ENCODE peak calls at places on chromosome 17, in eight cellular contexts. I is endodermal cell, Z is HFF-Myc, F is choroid plexus epithelial cell, R is fibroblast of pulmonary artery, Y is SK-N-SH, X is left ventricle myocardium inferior, W is A549. B is an unnamed sample.

GRCh38 chr17:7307686-7308624 is 527 bp downstream of the EIF5A start:
- DNase-seq in I (peak), Z (no peak), F (peak), R (peak), Y (peak), X (peak), W (peak), B (no peak)

GRCh38 chr17:75159196-75160031 is 5.1 kb upstream of the JPT1 start:
- DNase-seq in I (no peak), Z (no peak), F (peak), R (peak), Y (no peak), X (no peak), W (peak), B (peak)

GRCh38 chr17:43171761-43172487 is 910 bp downstream of the NBR1 start:
- DNase-seq in I (peak), Z (peak), F (peak), R (peak), Y (no peak), X (no peak), W (peak), B (peak)

GRCh38 chr17:81103379-81103778 is 61.9 kb upstream of the PVALEF start:
- DNase-seq in I (no peak), Z (no peak), F (no peak), R (no peak), Y (no peak), X (no peak), W (no peak), B (no peak)

GRCh38 chr17:79915850-79916430 is 76.7 kb upstream of the CBX4 start:
- DNase-seq in I (peak), Z (no peak), F (peak), R (peak), Y (no peak), X (no peak), W (peak), B (no peak)

GRCh38 chr17:5758651-5759050 is 174.3 kb upstream of the NLRP1 start:
- DNase-seq in I (peak), Z (no peak), F (peak), R (peak), Y (no peak), X (no peak), W (peak), B (peak)

GRCh38 chr17:7841309-7841621 is 7.2 kb downstream of the KDM6B start:
- DNase-seq in I (no peak), Z (no peak), F (no peak), R (no peak), Y (no peak), X (no peak), W (no peak), B (no peak)

GRCh38 chr17:80457236-80457856 is 19.1 kb downstream of the NPTX1 start:
- DNase-seq in I (no peak), Z (no peak), F (no peak), R (no peak), Y (no peak), X (no peak), W (no peak), B (no peak)

GRCh38 chr17:50672831-50673551 is 34.7 kb downstream of the ANKRD40 start:
- DNase-seq in I (no peak), Z (no peak), F (no peak), R (no peak), Y (no peak), X (peak), W (no peak), B (no peak)

GRCh38 chr17:8709006-8709405 is 35.6 kb downstream of the CCDC42 start:
- DNase-seq in I (peak), Z (no peak), F (no peak), R (no peak), Y (no peak), X (no peak), W (no peak), B (no peak)

GRCh38 chr17:19378416-19379293 is at the start of gene MAPK7:
- DNase-seq in I (peak), Z (no peak), F (no peak), R (no peak), Y (no peak), X (no peak), W (no peak), B (no peak)

GRCh38 chr17:64133546-64134215 is 3.7 kb upstream of the ERN1 start:
- DNase-seq in I (peak), Z (no peak), F (peak), R (peak), Y (peak), X (no peak), W (peak), B (peak)

GRCh38 chr17:56891751-56892150 is 22.1 kb downstream of the TRIM25 start:
- DNase-seq in I (peak), Z (no peak), F (no peak), R (no peak), Y (peak), X (peak), W (peak), B (no peak)

GRCh38 chr17:75036643-75037268 is 10.0 kb downstream of the ATP5PD start:
- DNase-seq in I (peak), Z (no peak), F (peak), R (peak), Y (no peak), X (peak), W (peak), B (no peak)

GRCh38 chr17:17696871-17697633 is 15.8 kb downstream of the RAI1 start:
- DNase-seq in I (no peak), Z (no peak), F (no peak), R (no peak), Y (no peak), X (peak), W (no peak), B (no peak)

GRCh38 chr17:79811888-79812205 is 15.0 kb upstream of the CBX8 start:
- DNase-seq in I (no peak), Z (no peak), F (no peak), R (no peak), Y (no peak), X (no peak), W (no peak), B (no peak)

GRCh38 chr17:32320847-32321246 is 21.1 kb downstream of the C17orf75 start:
- DNase-seq in I (no peak), Z (no peak), F (no peak), R (no peak), Y (no peak), X (no peak), W (no peak), B (no peak)

GRCh38 chr17:81401727-81402529 is 6.7 kb downstream of the BAHCC1 start:
- DNase-seq in I (peak), Z (no peak), F (peak), R (peak), Y (peak), X (peak), W (peak), B (no peak)

GRCh38 chr17:75267403-75268232 is 3.4 kb downstream of the MIF4GD start:
- DNase-seq in I (peak), Z (no peak), F (no peak), R (no peak), Y (peak), X (no peak), W (peak), B (no peak)

GRCh38 chr17:57914274-57915147 is 40.7 kb downstream of the CUEDC1 start:
- DNase-seq in I (peak), Z (no peak), F (no peak), R (no peak), Y (no peak), X (no peak), W (no peak), B (no peak)

GRCh38 chr17:80991645-80992076 is at the start of gene CHMP6:
- DNase-seq in I (peak), Z (no peak), F (peak), R (peak), Y (peak), X (peak), W (peak), B (peak)

GRCh38 chr17:57832711-57833596 is 16.9 kb downstream of the MRPS23 start:
- DNase-seq in I (peak), Z (peak), F (peak), R (peak), Y (peak), X (peak), W (peak), B (peak)

GRCh38 chr17:82236142-82236971 is 7.5 kb downstream of the SLC16A3 start:
- DNase-seq in I (peak), Z (no peak), F (peak), R (peak), Y (peak), X (peak), W (peak), B (no peak)

GRCh38 chr17:61662771-61663170 is 71.8 kb upstream of the NACA2 start:
- DNase-seq in I (no peak), Z (peak), F (no peak), R (no peak), Y (no peak), X (no peak), W (no peak), B (no peak)

GRCh38 chr17:74875155-74875969 is 2.6 kb upstream of the FDXR start:
- DNase-seq in I (no peak), Z (no peak), F (no peak), R (no peak), Y (no peak), X (no peak), W (no peak), B (no peak)

GRCh38 chr17:76530489-76530814 is 7.1 kb downstream of the CYGB start:
- DNase-seq in I (peak), Z (no peak), F (no peak), R (no peak), Y (peak), X (no peak), W (no peak), B (no peak)

GRCh38 chr17:65638221-65638940 is 76.9 kb upstream of the AXIN2 start:
- DNase-seq in I (no peak), Z (no peak), F (peak), R (peak), Y (no peak), X (no peak), W (no peak), B (no peak)

GRCh38 chr17:6913608-6914443 is 82.0 kb upstream of the ALOX12 start:
- DNase-seq in I (peak), Z (no peak), F (peak), R (peak), Y (peak), X (peak), W (peak), B (peak)

GRCh38 chr17:2701996-2702741 is 9.4 kb downstream of the CLUH start:
- DNase-seq in I (peak), Z (no peak), F (no peak), R (no peak), Y (no peak), X (peak), W (no peak), B (no peak)

DNA sequence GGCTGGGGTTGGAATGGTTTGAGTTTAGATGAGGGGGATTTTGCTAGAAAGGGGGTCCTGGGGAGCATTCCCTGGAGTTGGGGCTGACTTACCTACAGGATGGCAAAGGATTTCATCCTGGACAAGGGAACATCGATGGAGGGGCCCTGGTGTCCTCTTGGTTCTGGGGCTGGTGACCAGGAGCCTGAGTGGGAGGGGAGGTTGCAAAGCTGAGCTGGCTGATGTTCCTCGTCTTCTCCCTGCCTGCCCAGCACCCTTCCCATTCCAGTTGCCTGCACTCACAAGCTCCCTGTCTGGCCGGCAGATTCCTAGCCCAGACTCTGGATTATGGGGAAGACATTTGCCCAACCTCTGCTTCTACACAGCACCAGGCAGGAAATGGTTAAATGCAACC is 37.2 kb downstream of the ITGAE start:
- DNase-seq in I (no peak), Z (no peak), F (no peak), R (no peak), Y (no peak), X (no peak), W (no peak), B (no peak)
- H3K4me3 ChIP-seq in I (no peak), Z (no peak), F (no peak), R (no peak), Y (no peak), X (no peak), W (no peak), B (no peak)

GRCh38 chr17:77848257-77848656 is 110.2 kb upstream of the TNRC6C start:
- DNase-seq in I (no peak), Z (no peak), F (no peak), R (no peak), Y (no peak), X (peak), W (peak), B (no peak)

GRCh38 chr17:77846531-77847085 is 111.9 kb upstream of the TNRC6C start:
- DNase-seq in I (no peak), Z (no peak), F (no peak), R (no peak), Y (no peak), X (peak), W (no peak), B (no peak)

GRCh38 chr17:77845541-77846225 is 112.8 kb upstream of the TNRC6C start:
- DNase-seq in I (no peak), Z (no peak), F (no peak), R (no peak), Y (no peak), X (peak), W (no peak), B (no peak)

GRCh38 chr17:77849203-77849602 is 109.3 kb upstream of the TNRC6C start:
- DNase-seq in I (no peak), Z (no peak), F (no peak), R (peak), Y (no peak), X (no peak), W (no peak), B (no peak)

DNA sequence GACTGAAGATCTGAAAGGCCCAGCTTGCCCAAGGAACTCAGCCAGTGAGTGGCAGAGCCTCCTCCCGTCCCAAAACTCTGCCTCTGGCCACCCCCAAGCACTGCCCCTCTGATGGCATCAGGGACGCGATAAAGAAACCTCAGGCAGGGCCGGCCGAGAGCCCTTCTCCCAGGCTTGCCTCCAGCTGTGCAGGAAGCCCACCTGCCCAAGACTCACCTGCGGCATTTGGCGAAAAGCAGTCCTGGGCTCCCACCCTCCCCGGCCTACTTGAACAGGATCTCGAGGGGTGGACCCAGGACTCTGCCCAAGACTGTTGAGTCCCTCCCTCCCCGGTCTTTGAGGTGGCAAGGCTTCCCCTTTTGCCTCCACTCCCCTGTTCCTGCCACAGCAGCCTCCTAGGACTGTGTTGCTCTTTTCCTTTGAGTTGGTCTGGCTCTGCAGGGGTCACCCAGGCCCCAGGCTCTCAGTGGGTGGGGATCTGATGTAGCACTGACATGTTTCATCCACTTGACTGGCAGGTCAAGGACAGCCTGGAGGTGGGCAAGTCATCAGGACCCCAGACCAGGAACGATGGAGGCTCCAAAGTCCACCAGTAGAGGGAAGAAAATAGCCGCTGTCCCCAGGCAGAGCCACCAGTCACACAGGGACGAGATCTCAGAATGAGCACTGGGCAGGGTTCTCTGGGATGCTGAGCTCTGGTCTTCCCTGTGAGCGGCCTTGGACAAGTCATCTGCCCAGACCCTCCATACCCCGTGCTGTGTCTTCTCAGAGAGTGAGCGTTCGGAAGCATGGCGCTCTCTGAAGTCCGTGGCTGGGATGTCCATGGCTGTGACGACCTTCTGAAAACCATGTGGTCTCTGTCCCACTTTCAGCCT is 111.1 kb upstream of the TNRC6C start:
- DNase-seq in I (no peak), Z (no peak), F (no peak), R (no peak), Y (no peak), X (peak), W (no peak), B (no peak)
- TF ChIP-seq CTCF in I (peak), Z (no peak), F (no peak), R (no peak), Y (no peak), X (no peak), W (no peak), B (no peak)

DNA sequence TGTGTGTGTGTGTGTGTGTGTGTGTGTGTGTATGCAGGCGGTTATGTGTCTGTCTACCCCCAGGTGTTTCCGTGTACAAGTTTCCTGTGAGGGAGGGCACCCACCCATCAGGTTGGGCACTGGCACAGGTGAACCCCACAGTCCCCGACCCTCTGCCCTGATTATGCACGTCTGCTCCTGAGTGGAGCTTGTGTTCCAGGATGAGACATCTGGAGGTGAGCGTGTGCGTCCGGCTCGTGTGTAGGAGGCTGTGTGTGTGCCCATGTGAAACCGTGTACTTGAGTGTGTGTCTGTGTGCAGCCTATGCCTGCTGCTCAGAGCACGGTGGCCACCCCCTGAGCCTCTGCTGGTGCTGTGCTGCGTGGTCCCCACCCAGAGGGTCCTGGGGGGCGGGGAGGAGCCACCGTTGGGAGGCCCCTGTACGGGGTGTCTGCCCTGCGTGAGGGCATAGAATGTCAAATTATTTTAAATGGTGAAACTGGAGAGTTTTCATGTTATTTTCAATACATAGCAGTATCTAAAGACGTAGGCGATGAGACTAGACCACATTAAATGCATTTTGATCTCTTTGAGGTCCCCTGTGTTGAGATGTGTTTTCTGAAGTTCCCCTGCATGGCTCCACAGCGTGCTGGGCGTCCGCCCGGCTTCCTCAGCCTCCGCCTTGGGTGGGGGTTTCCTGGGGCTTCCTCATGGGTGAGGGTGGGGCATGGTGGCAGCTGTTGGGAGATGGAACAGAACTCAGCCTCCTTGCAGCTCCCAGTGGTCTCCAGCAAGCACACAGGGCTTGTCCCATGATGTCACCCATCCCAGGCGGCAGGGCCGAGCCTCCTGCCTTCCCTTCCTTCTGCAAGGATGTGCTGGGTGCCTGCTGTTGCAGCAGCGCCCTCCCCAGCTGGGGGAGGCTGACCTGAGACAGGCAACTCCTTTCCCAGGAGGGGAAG is 43.4 kb downstream of the KCNJ12 start:
- DNase-seq in I (peak), Z (no peak), F (no peak), R (no peak), Y (no peak), X (peak), W (no peak), B (no peak)
- H3K4me3 ChIP-seq in I (no peak), Z (no peak), F (no peak), R (no peak), Y (no peak), X (no peak), W (no peak), B (no peak)

GRCh38 chr17:44581868-44582267 is 24.6 kb downstream of the FZD2 start:
- DNase-seq in I (no peak), Z (no peak), F (no peak), R (no peak), Y (peak), X (no peak), W (peak), B (no peak)
- TF ChIP-seq CTCF in I (peak), Z (peak), F (peak), R (peak), Y (peak), X (no peak), W (peak), B (peak)

GRCh38 chr17:73293480-73293911 is 18.3 kb downstream of the CDC42EP4 start:
- DNase-seq in I (no peak), Z (no peak), F (peak), R (peak), Y (peak), X (peak), W (peak), B (peak)

GRCh38 chr17:73290399-73291259 is 21.2 kb downstream of the CDC42EP4 start:
- DNase-seq in I (no peak), Z (no peak), F (no peak), R (no peak), Y (no peak), X (no peak), W (no peak), B (no peak)

GRCh38 chr17:73291260-73291801 is 20.5 kb downstream of the CDC42EP4 start:
- DNase-seq in I (no peak), Z (peak), F (peak), R (peak), Y (no peak), X (peak), W (peak), B (peak)

GRCh38 chr17:73293031-73293430 is 18.8 kb downstream of the CDC42EP4 start:
- DNase-seq in I (no peak), Z (no peak), F (peak), R (no peak), Y (no peak), X (no peak), W (no peak), B (no peak)

GRCh38 chr17:73292031-73292531 is 19.7 kb downstream of the CDC42EP4 start:
- DNase-seq in I (no peak), Z (no peak), F (peak), R (peak), Y (peak), X (peak), W (peak), B (peak)
- H3K4me3 ChIP-seq in I (no peak), Z (peak), F (no peak), R (no peak), Y (peak), X (peak), W (peak), B (peak)

DNA sequence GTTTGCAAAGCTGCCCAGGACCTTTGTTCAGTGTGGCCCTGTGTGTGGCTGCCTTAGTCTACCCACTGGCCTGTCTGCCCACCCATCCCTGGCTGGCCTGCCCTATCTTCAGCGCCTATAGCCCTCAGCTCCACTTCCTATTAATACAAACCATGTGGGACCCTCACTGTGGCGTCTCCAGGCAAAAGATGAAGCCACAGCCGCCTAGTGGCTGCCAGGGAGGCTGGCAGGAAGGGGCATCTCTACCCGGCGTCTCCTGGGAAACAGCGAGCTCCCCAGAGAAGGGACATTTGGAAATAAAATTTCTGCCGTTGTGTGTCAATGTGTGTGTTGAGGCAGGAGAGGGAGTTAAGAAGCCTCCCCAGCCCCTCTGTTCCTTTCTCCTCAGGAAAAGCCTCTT is 31.5 kb downstream of the NEUROD2 start:
- DNase-seq in I (peak), Z (no peak), F (no peak), R (no peak), Y (peak), X (no peak), W (peak), B (no peak)
- TF ChIP-seq CTCF in I (peak), Z (peak), F (peak), R (peak), Y (peak), X (peak), W (peak), B (peak)